ENCODE peak calls at places on chromosomes 11 and 22, in nine cellular contexts. T, A, L, Z, O, J, S, X and V are unnamed samples.
A peak's percentile ranks its signal among the peaks of the same experiment; 100 is the strongest.

GRCh38 chr22:23180893-23181762 is 819 bp downstream of the BCR start:
- DNase-seq in O (no peak), Z (no peak), L (no peak), S (no peak), A (peak; percentile 22), T (peak; percentile 33), X (no peak), J (no peak), V (peak; percentile 36)

GRCh38 chr11:9563196-9563730 is 10.2 kb upstream of the WEE1 start:
- DNase-seq in T (no peak), J (no peak), X (no peak), L (no peak), Z (no peak), A (no peak), O (no peak), S (no peak), V (no peak)

GRCh38 chr11:36026315-36026968 is 82.6 kb downstream of the LDLRAD3 start:
- DNase-seq in A (no peak), J (no peak), L (no peak), T (no peak), X (no peak), O (no peak), Z (no peak), S (no peak), V (no peak)

GRCh38 chr22:48301421-48301820 is 1526.3 kb downstream of the BRD1 start:
- DNase-seq in O (no peak), S (no peak), Z (no peak), A (no peak), X (no peak), T (no peak), L (no peak), J (no peak), V (no peak)

GRCh38 chr11:27610287-27610686 is 90.0 kb downstream of the BDNF start:
- DNase-seq in X (no peak), T (no peak), A (no peak), Z (no peak), O (no peak), L (no peak), S (no peak), J (no peak), V (no peak)

GRCh38 chr11:114173836-114174235 is 114.3 kb downstream of the ZBTB16 start:
- DNase-seq in O (no peak), S (no peak), X (no peak), J (no peak), Z (no peak), T (no peak), A (no peak), L (no peak), V (no peak)

GRCh38 chr22:46064966-46065666 is 85.2 kb upstream of the PPARA start:
- DNase-seq in L (no peak), A (peak; percentile 16), Z (no peak), J (no peak), X (no peak), S (no peak), T (no peak), O (peak; percentile 13), V (no peak)

GRCh38 chr11:548700-549603 is 11.6 kb downstream of the LMNTD2 start:
- DNase-seq in Z (no peak), T (no peak), J (no peak), L (no peak), O (no peak), A (no peak), X (no peak), S (no peak), V (no peak)

GRCh38 chr11:16912607-16913006 is 101.6 kb downstream of the PLEKHA7 start:
- DNase-seq in Z (no peak), T (no peak), J (no peak), S (no peak), L (no peak), O (no peak), A (no peak), X (peak; percentile 31), V (no peak)

GRCh38 chr22:43090130-43090789 is 1.1 kb upstream of the TTLL1 start:
- DNase-seq in S (peak; percentile 70), A (peak; percentile 34), L (peak; percentile 78), X (no peak), T (peak; percentile 50), O (no peak), Z (peak; percentile 51), J (peak; percentile 18), V (peak; percentile 78)

GRCh38 chr11:107247189-107247588 is 210.4 kb downstream of the CWF19L2 start:
- DNase-seq in A (no peak), O (no peak), S (no peak), J (no peak), X (no peak), L (no peak), T (no peak), Z (no peak), V (no peak)

GRCh38 chr11:8186429-8186828 is 17.6 kb upstream of the RIC3 start:
- DNase-seq in A (no peak), L (no peak), O (no peak), J (no peak), T (no peak), X (no peak), Z (no peak), S (no peak), V (no peak)

GRCh38 chr22:30267382-30268302 is 991 bp upstream of the OSM start:
- DNase-seq in Z (no peak), J (no peak), S (no peak), T (no peak), O (no peak), A (no peak), X (no peak), L (no peak), V (peak; percentile 84)

GRCh38 chr22:37661160-37661924 is 2.8 kb downstream of the PDXP start:
- DNase-seq in X (no peak), L (peak; percentile 75), A (no peak), O (no peak), Z (peak; percentile 20), S (no peak), J (no peak), T (peak; percentile 72), V (peak; percentile 35)

GRCh38 chr11:72573380-72573949 is 100.8 kb downstream of the PDE2A start:
- DNase-seq in T (peak; percentile 73), J (peak; percentile 71), S (no peak), A (no peak), X (peak; percentile 80), L (peak; percentile 25), O (no peak), Z (no peak), V (peak; percentile 50)
- TF ChIP-seq CTCF in T (peak; percentile 52), J (peak; percentile 67), S (peak; percentile 66), A (peak; percentile 63), X (peak; percentile 70), L (peak; percentile 82), O (peak; percentile 38), Z (no peak), V (peak; percentile 64)

GRCh38 chr11:4991066-4991465 is 3.6 kb upstream of the OR51L1 start:
- DNase-seq in A (no peak), S (no peak), Z (no peak), L (no peak), O (no peak), J (no peak), X (no peak), T (no peak), V (no peak)
- TF ChIP-seq CTCF in A (peak; percentile 31), S (peak; percentile 38), Z (no peak), L (no peak), O (no peak), J (no peak), X (peak; percentile 44), T (no peak), V (no peak)

DNA sequence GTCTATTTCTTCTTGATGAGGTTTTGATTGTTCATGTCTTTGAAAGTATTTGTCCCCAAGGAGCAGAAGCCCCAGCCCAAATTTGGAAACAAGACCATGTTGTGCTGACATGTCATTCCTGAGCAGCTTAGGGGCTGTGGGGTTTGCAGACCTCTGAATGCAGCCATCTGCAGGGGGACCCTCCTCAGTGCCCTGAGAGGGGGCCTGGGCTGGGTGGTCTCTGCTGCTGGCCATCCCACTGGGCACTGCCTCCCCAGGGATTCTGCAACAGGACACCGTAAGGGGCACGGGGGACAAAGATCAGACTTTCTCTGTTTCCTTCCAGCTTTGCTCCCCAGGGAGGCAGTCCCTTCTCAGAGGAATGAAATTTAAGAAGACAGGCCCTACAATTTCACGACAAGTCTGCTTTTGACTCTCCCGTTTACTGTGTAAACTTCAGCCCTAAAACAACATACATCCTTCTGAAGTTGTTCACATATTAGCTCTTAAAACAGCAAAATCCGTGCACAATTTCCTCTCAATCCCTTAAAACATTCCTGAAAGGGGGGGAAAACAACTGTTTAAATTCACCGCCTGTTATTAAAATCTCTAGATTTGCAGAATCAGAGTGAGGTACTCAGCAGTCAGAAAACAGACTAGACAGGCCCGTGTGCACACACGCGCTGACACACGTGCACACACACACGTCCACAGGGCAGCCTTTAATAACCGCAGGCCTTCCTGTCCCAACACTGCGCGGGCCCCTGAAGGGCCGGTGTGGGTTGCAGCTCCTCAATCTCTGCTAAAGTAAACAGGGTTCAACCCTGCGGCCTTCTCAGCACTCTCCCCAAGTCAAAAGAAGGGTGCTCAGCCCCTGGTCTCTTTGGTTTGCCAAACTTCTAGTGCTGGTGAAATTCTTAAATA is 109.8 kb downstream of the KCNQ1 start:
- DNase-seq in S (no peak), Z (no peak), X (no peak), T (peak; percentile 9), O (peak; percentile 1), J (no peak), A (peak; percentile 11), L (no peak), V (no peak)
- TF ChIP-seq CTCF in S (no peak), Z (no peak), X (no peak), T (no peak), O (no peak), J (no peak), A (no peak), L (no peak), V (no peak)

GRCh38 chr11:41309716-41310115 is 149.7 kb downstream of the LRRC4C start:
- DNase-seq in A (no peak), S (no peak), O (no peak), J (no peak), T (no peak), L (no peak), X (no peak), Z (no peak), V (no peak)
- TF ChIP-seq CTCF in A (peak; percentile 12), S (peak; percentile 48), O (no peak), J (peak; percentile 39), T (no peak), L (no peak), X (peak; percentile 71), Z (no peak), V (no peak)

DNA sequence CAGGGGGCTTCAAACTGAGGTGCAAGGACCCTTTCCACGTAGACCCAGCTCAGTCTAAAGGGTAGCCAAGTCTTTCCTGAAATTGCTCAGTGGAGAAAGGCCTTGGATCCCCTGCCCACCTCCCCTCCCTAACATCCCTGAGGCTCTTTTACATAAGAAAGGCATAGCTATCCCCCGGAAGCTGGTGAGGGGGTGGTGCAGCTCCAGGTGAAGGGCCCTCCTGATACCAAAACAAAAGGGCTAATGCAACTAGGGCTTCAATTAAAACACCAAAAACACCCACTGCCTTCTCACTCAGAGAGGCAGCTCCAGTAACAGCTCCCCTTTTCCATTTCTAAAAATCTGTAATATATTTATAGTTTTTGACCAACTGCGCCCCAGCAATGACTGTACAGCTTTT is 5.8 kb downstream of the SHANK2 start:
- DNase-seq in X (peak; percentile 91), O (no peak), A (no peak), S (no peak), Z (no peak), L (no peak), J (no peak), T (no peak), V (no peak)
- TF ChIP-seq CTCF in X (no peak), O (no peak), A (no peak), S (no peak), Z (no peak), L (no peak), J (no peak), T (no peak), V (no peak)

GRCh38 chr11:131609317-131609716 is 238.9 kb downstream of the NTM start:
- DNase-seq in Z (no peak), L (peak; percentile 65), O (no peak), A (no peak), T (no peak), X (no peak), J (no peak), S (no peak), V (no peak)
- TF ChIP-seq CTCF in Z (no peak), L (no peak), O (no peak), A (no peak), T (no peak), X (no peak), J (no peak), S (no peak), V (no peak)